ENCODE peak calls at places on chromosomes 6 and 20, in four cellular contexts. T, N, O and C are unnamed samples.

GRCh38 chr20:18506744-18507143 is 996 bp upstream of the SEC23B start:
- DNase-seq in T (no peak), N (no peak), O (no peak), C (peak; percentile 56)

GRCh38 chr20:21147593-21147992 is 21.7 kb downstream of the KIZ start:
- DNase-seq in T (no peak), N (no peak), O (no peak), C (no peak)

GRCh38 chr6:13286185-13286584 is 42.2 kb downstream of the TBC1D7 start:
- DNase-seq in T (no peak), N (no peak), O (no peak), C (no peak)

GRCh38 chr20:10323729-10324128 is 105.1 kb downstream of the SNAP25 start:
- DNase-seq in T (no peak), N (no peak), O (no peak), C (no peak)

GRCh38 chr6:99905209-99906106 is 88.6 kb downstream of the MCHR2 start:
- DNase-seq in T (peak; percentile 6), N (no peak), O (peak; percentile 40), C (peak; percentile 14)

GRCh38 chr6:43125119-43125518 is 46.0 kb upstream of the SRF start:
- DNase-seq in T (no peak), N (no peak), O (peak; percentile 73), C (no peak)

GRCh38 chr6:131949909-131950766 is 1.0 kb downstream of the CCN2 start:
- DNase-seq in T (no peak), N (peak; percentile 83), O (peak; percentile 81), C (no peak)

GRCh38 chr6:147341486-147341885 is 137.3 kb downstream of the STXBP5 start:
- DNase-seq in T (no peak), N (no peak), O (no peak), C (no peak)

GRCh38 chr6:170291271-170292110 is 613 bp upstream of the DLL1 start:
- DNase-seq in T (no peak), N (peak; percentile 75), O (no peak), C (peak; percentile 61)

GRCh38 chr20:22703843-22704242 is 119.5 kb upstream of the FOXA2 start:
- DNase-seq in T (no peak), N (no peak), O (no peak), C (no peak)

GRCh38 chr6:43823879-43824740 is 54.1 kb downstream of the VEGFA start:
- DNase-seq in T (no peak), N (no peak), O (no peak), C (no peak)

GRCh38 chr6:10837009-10837691 is 1.2 kb downstream of the MAK start:
- DNase-seq in T (peak; percentile 12), N (no peak), O (no peak), C (peak; percentile 6)

GRCh38 chr20:46341374-46342044 is 33.2 kb upstream of the CDH22 start:
- DNase-seq in T (no peak), N (no peak), O (no peak), C (no peak)

GRCh38 chr6:27617700-27618689 is 145.1 kb upstream of the ZNF184 start:
- DNase-seq in T (no peak), N (no peak), O (no peak), C (no peak)
- H3K4me3 ChIP-seq in T (no peak overlapping the region), N (peak overlapping the region; percentile 49), O (peak overlapping the region; percentile 47), C (no peak overlapping the region)

GRCh38 chr6:141561154-141561553 is 571.6 kb upstream of the GJE1 start:
- DNase-seq in T (no peak), N (no peak), O (no peak), C (no peak)

GRCh38 chr6:141562181-141562800 is 570.4 kb upstream of the GJE1 start:
- DNase-seq in T (no peak), N (peak; percentile 55), O (no peak), C (peak; percentile 42)

GRCh38 chr6:141562801-141563763 is 569.6 kb upstream of the GJE1 start:
- DNase-seq in T (peak; percentile 66), N (peak; percentile 50), O (peak; percentile 87), C (peak; percentile 66)
- H3K4me3 ChIP-seq in T (peak overlapping the region; percentile 49), N (peak overlapping the region; percentile 59), O (no peak overlapping the region), C (peak overlapping the region; percentile 7)

DNA sequence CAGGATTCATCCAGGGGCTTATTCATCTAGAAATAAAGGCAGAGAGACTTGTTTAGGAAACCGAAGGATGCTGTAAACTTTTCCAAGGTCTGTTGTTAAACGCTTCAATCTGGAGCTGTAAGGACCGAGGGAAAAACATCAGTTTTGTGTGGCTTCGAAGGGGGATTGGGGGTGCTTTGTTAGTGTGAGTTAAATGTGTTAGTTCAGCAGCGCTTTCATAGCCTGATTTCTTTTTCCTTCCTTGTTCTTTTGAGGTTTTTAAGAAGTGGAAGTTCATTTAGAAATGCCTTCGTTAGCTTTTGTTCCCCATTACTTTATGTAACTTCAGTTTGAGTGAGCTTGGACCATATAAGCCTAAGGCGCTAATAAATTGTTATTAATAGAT is 1.5 kb downstream of the ANKS1A start:
- DNase-seq in T (no peak), N (no peak), O (no peak), C (no peak)
- H3K4me3 ChIP-seq in T (peak overlapping the region; percentile 36), N (peak overlapping the region; percentile 79), O (peak overlapping the region; percentile 87), C (no peak overlapping the region)

GRCh38 chr6:90127589-90127988 is 169.1 kb downstream of the BACH2 start:
- DNase-seq in T (no peak), N (no peak), O (no peak), C (no peak)

GRCh38 chr6:90121982-90122381 is 174.7 kb downstream of the BACH2 start:
- DNase-seq in T (no peak), N (peak; percentile 74), O (no peak), C (no peak)

GRCh38 chr6:90123796-90124195 is 172.8 kb downstream of the BACH2 start:
- DNase-seq in T (no peak), N (no peak), O (no peak), C (no peak)

GRCh38 chr6:90126178-90126577 is 170.5 kb downstream of the BACH2 start:
- DNase-seq in T (no peak), N (no peak), O (no peak), C (no peak)

DNA sequence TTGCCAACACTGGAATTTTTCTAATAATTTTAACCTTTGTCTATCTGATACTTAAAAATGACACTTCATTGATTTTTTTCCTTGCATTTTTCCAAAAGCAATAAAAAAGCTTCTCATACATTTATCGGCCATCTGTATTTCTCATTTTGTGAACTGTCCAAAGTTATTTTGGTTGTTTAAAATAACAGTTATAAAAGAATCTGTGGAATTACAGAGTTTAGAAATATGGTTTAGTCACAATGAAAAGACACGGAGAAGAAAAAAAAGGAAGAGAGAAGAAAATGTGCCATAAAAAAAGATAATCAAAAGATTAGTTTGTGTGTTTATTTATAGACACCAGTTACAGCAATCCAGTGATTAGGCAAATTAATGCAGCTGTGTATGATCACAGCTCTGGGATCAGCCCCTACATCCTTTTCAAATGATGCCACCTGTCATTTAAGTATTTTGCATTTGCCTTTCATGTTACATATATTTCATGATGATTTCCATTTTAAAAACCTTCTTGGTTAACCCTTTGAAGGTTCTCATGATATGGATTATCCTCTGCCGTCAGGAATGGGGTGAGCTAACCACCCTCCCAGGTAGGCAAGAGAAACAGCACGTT is 171.6 kb downstream of the BACH2 start:
- DNase-seq in T (no peak), N (no peak), O (no peak), C (no peak)
- H3K4me3 ChIP-seq in T (no peak overlapping the region), N (no peak overlapping the region), O (no peak overlapping the region), C (no peak overlapping the region)

GRCh38 chr6:134170844-134171243 is 118.4 kb upstream of the SLC2A12 start:
- DNase-seq in T (no peak), N (peak; percentile 61), O (no peak), C (no peak)

GRCh38 chr6:134171517-134171916 is 119.1 kb upstream of the SLC2A12 start:
- DNase-seq in T (no peak), N (no peak), O (no peak), C (no peak)

GRCh38 chr6:134173936-134174789 is 121.7 kb upstream of the SLC2A12 start:
- DNase-seq in T (peak; percentile 71), N (peak; percentile 90), O (peak; percentile 66), C (peak; percentile 81)

GRCh38 chr6:134173007-134173690 is 120.7 kb upstream of the SLC2A12 start:
- DNase-seq in T (no peak), N (no peak), O (no peak), C (no peak)

DNA sequence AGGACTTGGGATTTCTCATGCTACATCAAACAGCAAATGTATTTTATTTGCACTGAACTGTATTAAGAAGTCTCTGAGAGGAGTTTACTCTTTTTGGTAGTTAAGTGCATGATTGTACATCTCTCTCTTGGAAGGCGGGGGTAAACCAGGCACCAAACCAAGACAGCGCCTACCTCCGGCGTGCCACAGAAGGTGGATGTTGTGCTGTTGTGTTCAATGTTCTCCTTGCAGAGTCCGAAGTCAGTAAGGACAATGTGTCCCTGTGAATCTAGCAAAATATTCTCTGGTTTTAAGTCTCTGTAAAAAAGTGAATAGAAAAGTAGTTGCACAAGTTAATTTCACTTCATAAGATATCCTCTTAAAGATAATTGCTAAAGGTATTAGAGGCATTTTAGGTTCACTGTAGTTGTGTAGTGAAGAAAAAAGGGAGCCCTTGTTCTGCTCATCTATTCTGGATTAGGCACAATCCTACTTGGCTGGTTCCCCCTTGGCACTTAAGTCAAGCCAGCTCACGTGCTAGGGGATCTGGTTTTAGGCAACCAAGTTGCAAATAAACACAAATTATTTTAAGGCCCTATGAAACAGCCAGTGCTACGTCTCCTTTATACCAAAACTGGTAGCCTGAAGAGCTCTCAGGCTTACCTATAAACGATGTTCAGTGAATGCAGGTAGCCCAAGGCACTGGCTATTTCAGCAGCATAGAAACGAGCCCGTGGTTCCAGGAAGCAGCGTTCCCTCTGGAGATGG is 119.8 kb upstream of the SLC2A12 start:
- DNase-seq in T (no peak), N (no peak), O (no peak), C (no peak)
- H3K4me3 ChIP-seq in T (no peak overlapping the region), N (peak overlapping the region; percentile 90), O (peak overlapping the region; percentile 63), C (no peak overlapping the region)

GRCh38 chr20:44416082-44416715 is 59.5 kb upstream of the TTPAL start:
- DNase-seq in T (no peak), N (no peak), O (no peak), C (no peak)

GRCh38 chr20:44412402-44413144 is 57.1 kb downstream of the HNF4A start:
- DNase-seq in T (no peak), N (no peak), O (no peak), C (no peak)

GRCh38 chr20:44413575-44414345 is 58.3 kb downstream of the HNF4A start:
- DNase-seq in T (no peak), N (no peak), O (no peak), C (no peak)

GRCh38 chr20:44414346-44414714 is 58.8 kb downstream of the HNF4A start:
- DNase-seq in T (no peak), N (no peak), O (no peak), C (no peak)

DNA sequence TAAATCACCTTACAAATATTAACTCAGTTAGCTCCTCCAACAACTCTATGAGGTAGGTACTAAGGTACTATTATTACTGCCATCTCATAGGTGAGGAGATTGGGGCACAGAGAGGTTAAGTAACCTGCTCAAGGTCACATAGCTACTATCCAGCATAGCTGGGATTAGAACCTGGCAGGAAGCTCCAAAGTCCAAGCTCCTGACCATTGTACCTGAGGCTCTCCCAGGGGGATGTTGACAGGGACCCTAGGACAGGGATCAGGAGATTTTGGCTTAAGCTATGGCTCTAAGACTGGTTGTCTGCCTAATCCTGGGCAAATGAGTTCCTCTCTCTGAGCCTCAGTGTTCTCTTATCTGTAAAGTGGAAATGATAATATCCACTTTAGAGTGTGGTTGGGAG is 59.3 kb downstream of the HNF4A start:
- DNase-seq in T (no peak), N (no peak), O (no peak), C (no peak)
- H3K4me3 ChIP-seq in T (no peak overlapping the region), N (no peak overlapping the region), O (no peak overlapping the region), C (no peak overlapping the region)

GRCh38 chr20:4441871-4442270 is 279.8 kb upstream of the PRND start:
- DNase-seq in T (no peak), N (no peak), O (no peak), C (no peak)
- H3K4me3 ChIP-seq in T (no peak overlapping the region), N (no peak overlapping the region), O (no peak overlapping the region), C (no peak overlapping the region)